ENCODE peak calls at places on chromosomes 4 and X, in ten cellular contexts. F is H1, K is adrenal gland, S is stomach, Y is colonic mucosa, Z is heart left ventricle, V is astrocyte, H is tibial artery, J is body of pancreas, L is SK-N-SH. A is an unnamed sample.
A peak's percentile ranks its signal among the peaks of the same experiment; 100 is the strongest.

GRCh38 chr4:119233750-119234149 is 21.2 kb downstream of the USP53 start:
- DNase-seq in F (no peak), K (no peak), S (no peak), Y (no peak), Z (no peak), V (no peak), H (no peak), J (no peak), L (peak; percentile 38), A (no peak)

GRCh38 chrX:103396186-103396585 is 19.8 kb downstream of the BEX3 start:
- DNase-seq in F (no peak), K (no peak), S (no peak), Y (no peak), Z (no peak), V (peak; percentile 71), H (no peak), J (no peak), L (no peak), A (no peak)

GRCh38 chr4:149409186-149410056 is 406.2 kb downstream of the IQCM start:
- DNase-seq in F (no peak), K (peak; percentile 89), S (no peak), Y (no peak), Z (peak; percentile 78), V (peak; percentile 92), H (peak; percentile 61), J (no peak), L (no peak), A (no peak)

GRCh38 chrX:100768679-100769338 is 36.9 kb upstream of the SYTL4 start:
- DNase-seq in F (peak; percentile 23), K (peak; percentile 79), S (peak; percentile 95), Y (peak; percentile 95), Z (peak; percentile 66), V (peak; percentile 31), H (peak; percentile 77), J (peak; percentile 85), L (peak; percentile 64), A (peak; percentile 77)

GRCh38 chr4:174134361-174134760 is 149.1 kb downstream of the FBXO8 start:
- DNase-seq in F (no peak), K (no peak), S (no peak), Y (no peak), Z (no peak), V (no peak), H (no peak), J (no peak), L (no peak), A (no peak)

GRCh38 chrX:143580266-143580665 is 55.6 kb downstream of the SLITRK4 start:
- DNase-seq in F (no peak), K (peak; percentile 74), S (no peak), Y (no peak), Z (no peak), V (no peak), H (no peak), J (peak; percentile 33), L (no peak), A (no peak)

GRCh38 chr4:20284990-20285389 is 33.3 kb downstream of the SLIT2 start:
- DNase-seq in F (no peak), K (no peak), S (no peak), Y (no peak), Z (no peak), V (peak; percentile 66), H (no peak), J (no peak), L (no peak), A (no peak)

GRCh38 chr4:105978684-105979296 is 83.5 kb downstream of the NPNT start:
- DNase-seq in F (no peak), K (no peak), S (no peak), Y (no peak), Z (peak; percentile 32), V (peak; percentile 55), H (peak; percentile 74), J (peak; percentile 35), L (no peak), A (no peak)

GRCh38 chr4:38124961-38125360 is 164.8 kb downstream of the PTTG2 start:
- DNase-seq in F (no peak), K (no peak), S (no peak), Y (no peak), Z (no peak), V (peak; percentile 31), H (no peak), J (no peak), L (no peak), A (no peak)

GRCh38 chr4:113674251-113674650 is 87.3 kb downstream of the CAMK2D start:
- DNase-seq in F (no peak), K (peak; percentile 27), S (no peak), Y (no peak), Z (peak; percentile 31), V (no peak), H (no peak), J (no peak), L (no peak), A (no peak)

GRCh38 chrX:71301195-71301924 is at the start of gene ITGB1BP2:
- DNase-seq in F (no peak), K (peak; percentile 21), S (no peak), Y (no peak), Z (peak; percentile 48), V (peak; percentile 62), H (peak; percentile 67), J (no peak), L (no peak), A (no peak)

GRCh38 chr4:25223770-25224375 is 10.0 kb upstream of the PI4K2B start:
- DNase-seq in F (no peak), K (no peak), S (no peak), Y (no peak), Z (no peak), V (peak; percentile 34), H (no peak), J (no peak), L (no peak), A (peak; percentile 52)

GRCh38 chr4:148355442-148356123 is 86.6 kb downstream of the NR3C2 start:
- DNase-seq in F (no peak), K (peak; percentile 17), S (no peak), Y (no peak), Z (no peak), V (no peak), H (no peak), J (no peak), L (peak; percentile 7), A (no peak)

GRCh38 chrX:102604327-102604726 is 5.0 kb downstream of the ARMCX5 start:
- DNase-seq in F (no peak), K (no peak), S (no peak), Y (no peak), Z (no peak), V (no peak), H (no peak), J (no peak), L (no peak), A (no peak)

GRCh38 chr4:142264961-142265360 is 581.1 kb downstream of the INPP4B start:
- DNase-seq in F (no peak), K (no peak), S (no peak), Y (no peak), Z (no peak), V (peak; percentile 67), H (no peak), J (peak; percentile 22), L (no peak), A (no peak)

GRCh38 chrX:100636321-100636991 is at the start of gene TSPAN6:
- DNase-seq in F (peak; percentile 47), K (peak; percentile 81), S (peak; percentile 77), Y (peak; percentile 89), Z (peak; percentile 79), V (peak; percentile 72), H (peak; percentile 83), J (peak; percentile 83), L (peak; percentile 82), A (peak; percentile 89)

GRCh38 chr4:108385076-108385475 is 216.3 kb upstream of the LEF1 start:
- DNase-seq in F (no peak), K (peak; percentile 20), S (no peak), Y (no peak), Z (no peak), V (no peak), H (no peak), J (no peak), L (no peak), A (no peak)

GRCh38 chrX:39576081-39576701 is 521.6 kb downstream of the BCOR start:
- DNase-seq in F (no peak), K (no peak), S (no peak), Y (no peak), Z (no peak), V (no peak), H (peak; percentile 65), J (no peak), L (peak; percentile 57), A (no peak)

GRCh38 chr4:7004331-7004730 is 38.8 kb upstream of the TADA2B start:
- DNase-seq in F (no peak), K (no peak), S (no peak), Y (no peak), Z (no peak), V (peak; percentile 66), H (no peak), J (no peak), L (no peak), A (no peak)

GRCh38 chr4:66252291-66252690 is 582.0 kb upstream of the EPHA5 start:
- DNase-seq in F (no peak), K (no peak), S (no peak), Y (no peak), Z (no peak), V (no peak), H (no peak), J (no peak), L (no peak), A (no peak)

GRCh38 chr4:138859249-138859648 is 156.3 kb upstream of the NOCT start:
- DNase-seq in F (no peak), K (no peak), S (peak; percentile 45), Y (no peak), Z (no peak), V (no peak), H (no peak), J (no peak), L (no peak), A (no peak)

GRCh38 chr4:373062-373839 is 35.6 kb downstream of the ZNF141 start:
- DNase-seq in F (no peak), K (no peak), S (no peak), Y (no peak), Z (no peak), V (no peak), H (no peak), J (no peak), L (no peak), A (no peak)
- H3K9me3 ChIP-seq in F (peaks cover 85% of the 10 kb centered on the region), K (peaks cover 18% of the 10 kb centered on the region), S (peaks cover 58% of the 10 kb centered on the region), Y (peaks cover 40% of the 10 kb centered on the region), Z (peaks cover 60% of the 10 kb centered on the region), V (peaks cover 41% of the 10 kb centered on the region), H (peaks cover 99% of the 10 kb centered on the region), J (no peaks in the 10 kb centered on the region), L (peaks cover 65% of the 10 kb centered on the region), A (peaks cover 70% of the 10 kb centered on the region)

GRCh38 chrX:65686246-65686645 is 18.8 kb downstream of the MSN start:
- DNase-seq in F (no peak), K (no peak), S (no peak), Y (no peak), Z (no peak), V (no peak), H (no peak), J (no peak), L (no peak), A (no peak)
- H3K4me1 ChIP-seq in F (no peaks in the 10 kb centered on the region), K (peaks cover 51% of the 10 kb centered on the region), S (peaks cover 24% of the 10 kb centered on the region), Y (no peaks in the 10 kb centered on the region), Z (peaks cover 35% of the 10 kb centered on the region), V (peaks cover 44% of the 10 kb centered on the region), H (peaks cover 20% of the 10 kb centered on the region), J (peaks cover 4% of the 10 kb centered on the region), L (no peaks in the 10 kb centered on the region), A (no peaks in the 10 kb centered on the region)

GRCh38 chr4:16155503-16156169 is 70.6 kb downstream of the TAPT1 start:
- DNase-seq in F (no peak), K (no peak), S (no peak), Y (no peak), Z (no peak), V (no peak), H (no peak), J (no peak), L (peak; percentile 68), A (no peak)
- H3K9me3 ChIP-seq in F (no peaks in the 10 kb centered on the region), K (no peaks in the 10 kb centered on the region), S (no peaks in the 10 kb centered on the region), Y (no peaks in the 10 kb centered on the region), Z (no peaks in the 10 kb centered on the region), V (no peaks in the 10 kb centered on the region), H (no peaks in the 10 kb centered on the region), J (no peaks in the 10 kb centered on the region), L (no peaks in the 10 kb centered on the region), A (no peaks in the 10 kb centered on the region)

GRCh38 chrX:77200663-77201062 is 246.5 kb upstream of the FGF16 start:
- DNase-seq in F (no peak), K (no peak), S (no peak), Y (no peak), Z (no peak), V (no peak), H (no peak), J (no peak), L (no peak), A (no peak)
- H3K4me1 ChIP-seq in F (no peaks in the 10 kb centered on the region), K (no peaks in the 10 kb centered on the region), S (no peaks in the 10 kb centered on the region), Y (no peaks in the 10 kb centered on the region), Z (no peaks in the 10 kb centered on the region), V (no peaks in the 10 kb centered on the region), H (no peaks in the 10 kb centered on the region), J (no peaks in the 10 kb centered on the region), L (no peaks in the 10 kb centered on the region), A (no peaks in the 10 kb centered on the region)

A was measured in Caco-2.